ENCODE peak calls at places on chromosome 13, in four cellular contexts. F is ACHN; X is stimulated activated naive B cell treated with anti-CD40 and anti-IgM and Interleukin-4, amounts not matched to agents 10 μg/mL and 1 μg/mL and 100 μg/mL, for 72 hours; D is NCI-H1436. M is an unnamed sample.

GRCh38 chr13:20684041-20684440 is 19.5 kb upstream of the IL17D start:
- DNase-seq in F (no peak), X (no peak), D (no peak), M (no peak)

GRCh38 chr13:30079501-30079900 is 227.8 kb downstream of the KATNAL1 start:
- DNase-seq in F (no peak), X (no peak), D (no peak), M (no peak)

GRCh38 chr13:73133536-73133935 is 74.7 kb downstream of the KLF5 start:
- DNase-seq in F (no peak), X (no peak), D (no peak), M (no peak)

GRCh38 chr13:30751183-30751933 is 16.0 kb downstream of the ALOX5AP start:
- DNase-seq in F (no peak), X (no peak), D (no peak), M (no peak)

GRCh38 chr13:113178070-113178895 is 19.8 kb downstream of the PROZ start:
- DNase-seq in F (no peak), X (no peak), D (no peak), M (no peak)

GRCh38 chr13:61908906-61909305 is 493.3 kb upstream of the PCDH20 start:
- DNase-seq in F (no peak), X (no peak), D (no peak), M (no peak)

GRCh38 chr13:113458218-113459065 is 5.2 kb upstream of the ADPRHL1 start:
- DNase-seq in F (peak; percentile 7), X (no peak), D (no peak), M (no peak)

GRCh38 chr13:90997951-90998350 is 349.5 kb upstream of the MIR17HG start:
- DNase-seq in F (no peak), X (no peak), D (no peak), M (no peak)

GRCh38 chr13:28478127-28478526 is 16.8 kb downstream of the FLT1 start:
- DNase-seq in F (no peak), X (no peak), D (no peak), M (no peak)

GRCh38 chr13:41365636-41366035 is 54.6 kb downstream of the NAA16 start:
- DNase-seq in F (no peak), X (no peak), D (no peak), M (no peak)

GRCh38 chr13:113493315-113493951 is 2.9 kb upstream of the DCUN1D2 start:
- DNase-seq in F (peak; percentile 87), X (no peak), D (no peak), M (peak; percentile 85)

GRCh38 chr13:113933901-113934300 is 40.0 kb downstream of the C13orf46 start:
- DNase-seq in F (no peak), X (no peak), D (no peak), M (no peak)

GRCh38 chr13:107450931-107451330 is 764.4 kb downstream of the LIG4 start:
- DNase-seq in F (peak; percentile 92), X (no peak), D (no peak), M (peak; percentile 98)

GRCh38 chr13:72820156-72820897 is 38.4 kb downstream of the PIBF1 start:
- DNase-seq in F (no peak), X (no peak), D (no peak), M (peak; percentile 33)

GRCh38 chr13:48146122-48146521 is 51.2 kb upstream of the MED4 start:
- DNase-seq in F (no peak), X (no peak), D (no peak), M (no peak)

GRCh38 chr13:109595466-109595865 is 190.9 kb downstream of the IRS2 start:
- DNase-seq in F (no peak), X (no peak), D (no peak), M (no peak)

GRCh38 chr13:68540244-68540643 is 1310.1 kb upstream of the PCDH9 start:
- DNase-seq in F (no peak), X (no peak), D (no peak), M (no peak)

GRCh38 chr13:108915634-108916497 is 286.5 kb downstream of the MYO16 start:
- DNase-seq in F (peak; percentile 91), X (peak; percentile 57), D (no peak), M (peak; percentile 86)

GRCh38 chr13:98664047-98664446 is 87.1 kb upstream of the STK24 start:
- DNase-seq in F (peak; percentile 42), X (peak; percentile 9), D (no peak), M (peak; percentile 18)

GRCh38 chr13:25267715-25268114 is 19.6 kb downstream of the MTMR6 start:
- DNase-seq in F (peak; percentile 22), X (no peak), D (no peak), M (no peak)

GRCh38 chr13:67996101-67996500 is 766.0 kb upstream of the PCDH9 start:
- DNase-seq in F (no peak), X (no peak), D (no peak), M (no peak)

GRCh38 chr13:113854238-113855011 is 9.5 kb downstream of the GAS6 start:
- DNase-seq in F (no peak), X (no peak), D (no peak), M (no peak)

GRCh38 chr13:78826312-78826711 is 167.4 kb upstream of the OBI1 start:
- DNase-seq in F (no peak), X (no peak), D (no peak), M (no peak)

GRCh38 chr13:61148211-61148610 is 267.4 kb downstream of the PCDH20 start:
- DNase-seq in F (no peak), X (no peak), D (no peak), M (no peak)

GRCh38 chr13:43301341-43301969 is 278.1 kb downstream of the DNAJC15 start:
- DNase-seq in F (no peak), X (no peak), D (no peak), M (no peak)

GRCh38 chr13:38657191-38657590 is 29.7 kb upstream of the FREM2 start:
- DNase-seq in F (peak; percentile 9), X (no peak), D (no peak), M (no peak)

GRCh38 chr13:41699759-41700158 is 242.4 kb downstream of the RGCC start:
- DNase-seq in F (no peak), X (no peak), D (no peak), M (no peak)

GRCh38 chr13:90448466-90449037 is 898.9 kb upstream of the MIR17HG start:
- DNase-seq in F (no peak), X (no peak), D (no peak), M (no peak)

GRCh38 chr13:102569488-102569887 is 27.3 kb upstream of the TPP2 start:
- DNase-seq in F (no peak), X (no peak), D (no peak), M (no peak)

GRCh38 chr13:94128430-94128829 is 351.1 kb downstream of the DCT start:
- DNase-seq in F (no peak), X (no peak), D (no peak), M (no peak)

GRCh38 chr13:77511552-77511951 is 24.0 kb upstream of the SCEL start:
- DNase-seq in F (no peak), X (no peak), D (peak; percentile 21), M (no peak)

GRCh38 chr13:98509271-98510155 is 67.4 kb downstream of the STK24 start:
- DNase-seq in F (peak; percentile 70), X (peak; percentile 40), D (no peak), M (peak; percentile 29)

GRCh38 chr13:34523401-34523800 is 418.7 kb upstream of the NBEA start:
- DNase-seq in F (no peak), X (no peak), D (no peak), M (no peak)

GRCh38 chr13:33817513-33817842 is 471 bp upstream of the RFC3 start:
- DNase-seq in F (peak; percentile 7), X (no peak), D (no peak), M (peak; percentile 53)

GRCh38 chr13:68261105-68261504 is 1031.0 kb upstream of the PCDH9 start:
- DNase-seq in F (peak; percentile 2), X (no peak), D (no peak), M (no peak)

GRCh38 chr13:111476197-111476596 is 155.8 kb downstream of the TEX29 start:
- DNase-seq in F (no peak), X (no peak), D (no peak), M (no peak)

GRCh38 chr13:94305463-94305862 is 174.0 kb downstream of the DCT start:
- DNase-seq in F (no peak), X (no peak), D (no peak), M (no peak)

GRCh38 chr13:46982856-46983582 is 86.2 kb upstream of the HTR2A start:
- DNase-seq in F (no peak), X (peak; percentile 88), D (no peak), M (no peak)

M was measured in kidney glomerular epithelial cell.